ENCODE peak calls at places on chromosomes 13 and 19, in four cellular contexts. A is WTC11, K is GM12878, T is HepG2. Z is an unnamed sample.

GRCh38 chr19:9786342-9786741 is 17.8 kb upstream of the ZNF846 start:
- DNase-seq in K (no peak), A (no peak), T (no peak), Z (no peak)

GRCh38 chr13:28357846-28358496 is 137.0 kb downstream of the FLT1 start:
- DNase-seq in T (no peak), K (no peak), A (no peak), Z (no peak)

GRCh38 chr19:49431330-49431749 is 6.2 kb downstream of the GFY start:
- DNase-seq in A (no peak), T (no peak), K (no peak), Z (peak)

GRCh38 chr19:47111081-47111589 is 2.4 kb downstream of the ZC3H4 start:
- DNase-seq in A (no peak), T (no peak), K (no peak), Z (no peak)

GRCh38 chr13:30307194-30307965 is at the start of gene KATNAL1:
- DNase-seq in K (no peak), A (peak), T (peak), Z (peak)

GRCh38 chr13:33543631-33544030 is 258.1 kb upstream of the STARD13 start:
- DNase-seq in T (no peak), A (no peak), K (no peak), Z (no peak)

GRCh38 chr19:37893845-37894575 is 12.4 kb downstream of the WDR87 start:
- DNase-seq in A (no peak), T (peak), K (no peak), Z (no peak)

GRCh38 chr19:13804830-13805683 is 9.8 kb downstream of the ZSWIM4 start:
- DNase-seq in K (no peak), T (peak), A (peak), Z (no peak)

GRCh38 chr19:38693380-38694223 is 46.2 kb downstream of the ACTN4 start:
- DNase-seq in K (no peak), T (peak), A (peak), Z (no peak)

GRCh38 chr13:43838909-43839308 is 40.6 kb downstream of the CCDC122 start:
- DNase-seq in A (no peak), T (no peak), K (no peak), Z (peak)

GRCh38 chr13:113122571-113123225 is at the start of gene F10:
- DNase-seq in K (no peak), A (peak), T (peak), Z (peak)

GRCh38 chr13:110683203-110683883 is 22.6 kb downstream of the CARS2 start:
- DNase-seq in A (no peak), T (peak), K (no peak), Z (no peak)

GRCh38 chr19:35822579-35822978 is 9.9 kb upstream of the PRODH2 start:
- DNase-seq in A (no peak), T (no peak), K (no peak), Z (peak)

GRCh38 chr19:48795855-48796142 is 15.0 kb downstream of the BCAT2 start:
- DNase-seq in A (no peak), K (no peak), T (no peak), Z (no peak)

GRCh38 chr19:55370305-55370988 is at the start of gene IL11:
- DNase-seq in K (no peak), T (no peak), A (no peak), Z (no peak)

GRCh38 chr13:51385114-51385513 is 45.6 kb downstream of the SERPINE3 start:
- DNase-seq in K (no peak), A (no peak), T (no peak), Z (no peak)

DNA sequence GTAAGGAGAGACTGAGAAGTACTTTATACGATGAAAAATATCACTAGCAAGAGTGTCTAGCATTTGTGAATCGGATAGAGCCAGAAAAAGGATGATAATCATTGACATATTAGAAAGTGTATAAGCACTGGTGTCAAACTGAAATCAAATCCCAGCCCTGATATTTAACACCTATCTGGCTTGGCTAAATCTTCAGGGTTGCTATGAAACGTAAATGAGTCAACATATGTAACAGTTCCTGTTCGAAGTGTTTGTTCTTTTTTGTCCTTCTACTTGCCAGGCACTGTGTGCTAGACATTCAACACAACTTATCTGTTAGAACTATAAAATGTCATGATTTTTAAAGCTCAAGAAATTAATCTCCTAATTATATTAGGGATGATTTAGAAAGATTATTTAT is 40.8 kb downstream of the SERPINE3 start:
- DNase-seq in T (no peak), K (no peak), A (no peak), Z (no peak)
- TF ChIP-seq CREM in T (no peak), K (no peak), A (no peak), Z (no peak)

DNA sequence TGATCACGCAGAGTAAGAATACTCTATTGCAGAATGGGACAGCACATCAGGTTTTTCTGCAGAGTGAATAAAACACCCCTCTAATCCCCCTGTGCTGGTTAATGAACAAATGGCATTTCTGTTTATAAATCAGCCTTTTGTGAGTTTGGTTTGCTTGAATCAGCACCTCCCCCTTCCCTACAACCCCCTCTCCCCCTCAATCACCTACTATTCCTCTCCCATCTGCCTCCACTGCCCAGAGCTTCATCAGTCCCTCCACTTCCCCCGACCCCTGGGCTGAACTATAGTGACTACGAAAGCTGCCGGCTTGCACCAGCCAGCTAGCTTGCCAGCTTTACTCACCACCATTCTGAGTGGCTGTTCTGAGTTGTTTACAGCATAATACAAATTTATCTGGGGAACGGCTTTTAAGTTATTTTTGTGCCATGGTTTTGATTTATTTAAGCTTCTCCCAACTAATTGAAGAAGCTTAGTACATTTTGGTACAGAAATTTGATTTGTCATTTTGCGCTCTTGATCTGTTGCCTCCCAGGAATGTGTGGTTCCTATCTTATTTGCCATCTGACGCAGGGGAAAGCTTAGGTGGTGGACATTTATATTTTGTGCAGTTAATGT is 41.8 kb upstream of the WDFY2 start:
- DNase-seq in A (peak), T (no peak), K (no peak), Z (no peak)
- TF ChIP-seq CREM in A (no peak), T (no peak), K (no peak), Z (no peak)

GRCh38 chr13:24162604-24163003 is 2.1 kb downstream of the SPATA13 start:
- DNase-seq in A (no peak), T (no peak), K (no peak), Z (no peak)

GRCh38 chr13:24159362-24159761 is 1.2 kb upstream of the SPATA13 start:
- DNase-seq in T (no peak), A (no peak), K (no peak), Z (peak)

GRCh38 chr13:24159921-24160324 is 597 bp upstream of the SPATA13 start:
- DNase-seq in K (no peak), A (no peak), T (no peak), Z (no peak)

GRCh38 chr13:24161010-24161775 is 673 bp downstream of the SPATA13 start:
- DNase-seq in T (peak), K (no peak), A (peak), Z (no peak)

DNA sequence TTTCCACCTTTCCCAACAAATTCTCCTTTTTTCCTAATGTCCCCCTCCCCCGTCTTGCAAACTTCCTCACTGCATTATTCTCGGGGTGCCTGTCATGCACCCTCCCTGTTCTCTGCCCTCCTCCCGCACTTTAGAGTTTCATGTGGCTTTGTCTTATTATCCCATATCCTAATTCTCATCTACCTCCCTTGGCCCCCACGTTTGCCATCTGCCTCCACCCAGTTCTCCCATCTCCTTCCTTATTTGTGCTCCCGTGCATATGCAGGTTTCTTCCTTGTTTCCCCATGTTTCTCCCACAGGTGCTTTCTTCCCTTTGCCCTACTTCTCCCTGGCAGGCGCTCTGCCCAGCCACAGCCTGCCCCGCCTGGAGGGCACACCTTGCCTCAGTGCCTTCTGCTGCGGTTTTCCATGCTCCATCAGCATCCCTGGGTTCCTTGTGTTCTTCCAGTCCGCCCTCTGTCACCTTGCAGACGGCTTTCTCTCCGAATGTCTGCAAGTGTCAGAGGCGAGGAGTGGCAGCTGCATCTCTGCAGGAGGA is 1.5 kb downstream of the SPATA13 start:
- DNase-seq in A (no peak), K (no peak), T (no peak), Z (no peak)
- TF ChIP-seq CREM in A (no peak), K (no peak), T (no peak), Z (no peak)

GRCh38 chr19:18590273-18591272 is 2.0 kb downstream of the REX1BD start:
- DNase-seq in T (peak), A (peak), K (no peak), Z (peak)
- TF ChIP-seq CREM in T (no peak), A (peak), K (no peak), Z (peak)

DNA sequence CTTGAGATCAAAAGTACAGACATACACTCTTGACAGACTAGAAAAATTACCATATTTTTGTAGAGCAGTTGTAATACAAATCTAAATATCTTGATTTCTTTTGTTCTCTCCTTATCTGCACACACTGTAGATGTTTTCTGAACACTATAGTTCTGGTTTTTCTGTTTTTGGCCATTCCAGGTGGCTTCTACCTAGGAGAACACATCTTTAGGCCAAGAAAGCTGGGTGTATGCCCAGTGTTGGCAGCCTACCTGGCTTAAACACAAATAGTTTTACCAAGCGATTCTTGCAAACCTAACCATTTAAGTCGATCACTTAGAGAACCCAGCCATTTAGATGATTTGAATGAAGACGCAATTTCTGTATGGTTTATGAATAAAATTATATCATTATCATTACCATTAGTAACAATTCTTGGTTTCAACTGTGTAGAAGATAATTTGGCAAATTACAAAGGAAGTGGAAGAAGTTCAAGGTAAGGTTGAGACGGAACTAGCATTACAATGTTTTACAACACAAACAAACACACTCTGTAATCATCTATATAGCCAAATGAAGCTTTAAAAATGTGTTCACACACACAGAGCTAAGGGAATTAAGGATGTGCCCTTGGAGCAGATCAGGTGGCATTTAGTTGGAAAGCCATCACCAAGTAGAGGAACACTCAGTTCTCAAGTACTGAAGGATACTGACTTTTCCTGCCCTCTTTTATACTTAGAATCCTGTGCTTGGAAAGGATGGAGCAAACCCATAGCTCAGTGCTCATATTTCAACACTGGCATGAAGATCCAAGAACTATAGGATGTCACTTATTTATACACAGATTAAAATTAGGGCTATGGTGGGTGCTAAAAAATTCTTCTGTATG is 36.2 kb downstream of the ERCC5 start:
- DNase-seq in A (no peak), T (no peak), K (no peak), Z (no peak)
- TF ChIP-seq CREM in A (no peak), T (no peak), K (no peak), Z (no peak)